ENCODE peak calls at places on chromosomes 3 and 15, in six cellular contexts. A, Y, O, K, Z and V are unnamed samples.

GRCh38 chr3:188295876-188296275 is 141.9 kb downstream of the LPP start:
- DNase-seq in A (no peak), Y (no peak), O (no peak), K (no peak), Z (no peak), V (no peak)

GRCh38 chr3:111989061-111989678 is 9.6 kb upstream of the TAGLN3 start:
- DNase-seq in A (no peak), Y (peak), O (peak), K (no peak), Z (peak), V (no peak)

GRCh38 chr3:171791695-171792082 is 18.6 kb downstream of the PLD1 start:
- DNase-seq in A (no peak), Y (no peak), O (no peak), K (no peak), Z (peak), V (no peak)

GRCh38 chr15:37550360-37551024 is 383.9 kb upstream of the TMCO5A start:
- DNase-seq in A (no peak), Y (peak), O (peak), K (peak), Z (no peak), V (no peak)

GRCh38 chr3:40211579-40211978 is 97.9 kb upstream of the EIF1B start:
- DNase-seq in A (no peak), Y (no peak), O (no peak), K (no peak), Z (peak), V (no peak)

GRCh38 chr3:184349563-184350470 is 11.6 kb downstream of the CLCN2 start:
- DNase-seq in A (no peak), Y (no peak), O (peak), K (no peak), Z (no peak), V (no peak)

GRCh38 chr15:45363334-45363733 is 15.0 kb downstream of the GATM start:
- DNase-seq in A (no peak), Y (no peak), O (no peak), K (no peak), Z (no peak), V (no peak)

GRCh38 chr3:55042591-55042990 is 114.7 kb upstream of the LRTM1 start:
- DNase-seq in A (no peak), Y (no peak), O (no peak), K (no peak), Z (peak), V (no peak)

GRCh38 chr15:38563723-38564519 is 693 bp downstream of the RASGRP1 start:
- DNase-seq in A (peak), Y (peak), O (peak), K (peak), Z (peak), V (peak)

GRCh38 chr3:12966847-12967750 is 106.1 kb downstream of the IQSEC1 start:
- DNase-seq in A (no peak), Y (no peak), O (no peak), K (no peak), Z (peak), V (peak)